ENCODE peak calls at places on chromosomes 13 and 19, in seven cellular contexts. One of them, this sample, is unnamed.
A peak's percentile ranks its signal among the peaks of the same experiment; 100 is the strongest.

GRCh38 chr19:16367269-16367683 is 42.6 kb downstream of the KLF2 start:
- DNase-seq in NCI-H345: no peak
- DNase-seq in T-helper 2 cell treated with Interferon-gamma antibody and Interleukin-4, amounts not matched to agents 5 μg/mL and 100 μg/mL, for 36 hours: peak; percentile 71
- DNase-seq in activated CD8-positive, alpha-beta T cell treated with anti-CD3 and anti-CD28 coated beads, Interleukin-2, amount 10 ng/mL, durations not matched to agents 7 days and 5 days: peak; percentile 92
- DNase-seq in naive thymus-derived CD8-positive, alpha-beta T cell: peak; percentile 46
- DNase-seq in brain microvascular endothelial cell: no peak
- DNase-seq in AML-193: peak; percentile 52
- DNase-seq in this sample: no peak

GRCh38 chr19:51799998-51800848 is 5.3 kb downstream of the FPR3 start:
- DNase-seq in brain microvascular endothelial cell: peak; percentile 56
- DNase-seq in AML-193: no peak
- DNase-seq in naive thymus-derived CD8-positive, alpha-beta T cell: no peak
- DNase-seq in T-helper 2 cell treated with Interferon-gamma antibody and Interleukin-4, amounts not matched to agents 5 μg/mL and 100 μg/mL, for 36 hours: no peak
- DNase-seq in NCI-H345: no peak
- DNase-seq in activated CD8-positive, alpha-beta T cell treated with anti-CD3 and anti-CD28 coated beads, Interleukin-2, amount 10 ng/mL, durations not matched to agents 7 days and 5 days: no peak
- DNase-seq in this sample: no peak

GRCh38 chr19:18464646-18465045 is 26.7 kb upstream of the ISYNA1 start:
- DNase-seq in activated CD8-positive, alpha-beta T cell treated with anti-CD3 and anti-CD28 coated beads, Interleukin-2, amount 10 ng/mL, durations not matched to agents 7 days and 5 days: no peak
- DNase-seq in brain microvascular endothelial cell: peak; percentile 82
- DNase-seq in AML-193: no peak
- DNase-seq in NCI-H345: peak; percentile 81
- DNase-seq in naive thymus-derived CD8-positive, alpha-beta T cell: no peak
- DNase-seq in T-helper 2 cell treated with Interferon-gamma antibody and Interleukin-4, amounts not matched to agents 5 μg/mL and 100 μg/mL, for 36 hours: no peak
- DNase-seq in this sample: no peak

GRCh38 chr19:5184930-5185329 is 155.7 kb downstream of the PTPRS start:
- DNase-seq in naive thymus-derived CD8-positive, alpha-beta T cell: no peak
- DNase-seq in activated CD8-positive, alpha-beta T cell treated with anti-CD3 and anti-CD28 coated beads, Interleukin-2, amount 10 ng/mL, durations not matched to agents 7 days and 5 days: no peak
- DNase-seq in AML-193: no peak
- DNase-seq in brain microvascular endothelial cell: no peak
- DNase-seq in T-helper 2 cell treated with Interferon-gamma antibody and Interleukin-4, amounts not matched to agents 5 μg/mL and 100 μg/mL, for 36 hours: no peak
- DNase-seq in NCI-H345: no peak
- DNase-seq in this sample: no peak

GRCh38 chr19:35963514-35963913 is 27.3 kb downstream of the LRFN3 start:
- DNase-seq in naive thymus-derived CD8-positive, alpha-beta T cell: no peak
- DNase-seq in AML-193: no peak
- DNase-seq in T-helper 2 cell treated with Interferon-gamma antibody and Interleukin-4, amounts not matched to agents 5 μg/mL and 100 μg/mL, for 36 hours: peak; percentile 39
- DNase-seq in activated CD8-positive, alpha-beta T cell treated with anti-CD3 and anti-CD28 coated beads, Interleukin-2, amount 10 ng/mL, durations not matched to agents 7 days and 5 days: peak; percentile 74
- DNase-seq in brain microvascular endothelial cell: peak; percentile 53
- DNase-seq in NCI-H345: no peak
- DNase-seq in this sample: peak; percentile 36

GRCh38 chr19:48660854-48661731 is 11.7 kb downstream of the NTN5 start:
- DNase-seq in NCI-H345: peak; percentile 32
- DNase-seq in brain microvascular endothelial cell: peak; percentile 88
- DNase-seq in naive thymus-derived CD8-positive, alpha-beta T cell: peak; percentile 69
- DNase-seq in T-helper 2 cell treated with Interferon-gamma antibody and Interleukin-4, amounts not matched to agents 5 μg/mL and 100 μg/mL, for 36 hours: peak; percentile 80
- DNase-seq in activated CD8-positive, alpha-beta T cell treated with anti-CD3 and anti-CD28 coated beads, Interleukin-2, amount 10 ng/mL, durations not matched to agents 7 days and 5 days: peak; percentile 90
- DNase-seq in AML-193: peak; percentile 85
- DNase-seq in this sample: peak; percentile 87

GRCh38 chr19:22517496-22518411 is 95.6 kb upstream of the ZNF98 start:
- DNase-seq in activated CD8-positive, alpha-beta T cell treated with anti-CD3 and anti-CD28 coated beads, Interleukin-2, amount 10 ng/mL, durations not matched to agents 7 days and 5 days: no peak
- DNase-seq in AML-193: no peak
- DNase-seq in NCI-H345: no peak
- DNase-seq in T-helper 2 cell treated with Interferon-gamma antibody and Interleukin-4, amounts not matched to agents 5 μg/mL and 100 μg/mL, for 36 hours: no peak
- DNase-seq in brain microvascular endothelial cell: no peak
- DNase-seq in naive thymus-derived CD8-positive, alpha-beta T cell: no peak
- DNase-seq in this sample: no peak

GRCh38 chr19:10283786-10284540 is 2.8 kb upstream of the ICAM4 start:
- DNase-seq in NCI-H345: no peak
- DNase-seq in brain microvascular endothelial cell: no peak
- DNase-seq in AML-193: no peak
- DNase-seq in T-helper 2 cell treated with Interferon-gamma antibody and Interleukin-4, amounts not matched to agents 5 μg/mL and 100 μg/mL, for 36 hours: no peak
- DNase-seq in activated CD8-positive, alpha-beta T cell treated with anti-CD3 and anti-CD28 coated beads, Interleukin-2, amount 10 ng/mL, durations not matched to agents 7 days and 5 days: no peak
- DNase-seq in naive thymus-derived CD8-positive, alpha-beta T cell: no peak
- DNase-seq in this sample: no peak

GRCh38 chr13:48653074-48654054 is at the start of gene CYSLTR2:
- DNase-seq in naive thymus-derived CD8-positive, alpha-beta T cell: peak; percentile 9
- DNase-seq in activated CD8-positive, alpha-beta T cell treated with anti-CD3 and anti-CD28 coated beads, Interleukin-2, amount 10 ng/mL, durations not matched to agents 7 days and 5 days: peak; percentile 48
- DNase-seq in AML-193: peak; percentile 70
- DNase-seq in NCI-H345: no peak
- DNase-seq in T-helper 2 cell treated with Interferon-gamma antibody and Interleukin-4, amounts not matched to agents 5 μg/mL and 100 μg/mL, for 36 hours: peak; percentile 33
- DNase-seq in brain microvascular endothelial cell: peak; percentile 34
- DNase-seq in this sample: no peak

GRCh38 chr13:65597839-65598818 is 1632.0 kb downstream of the PCDH9 start:
- DNase-seq in T-helper 2 cell treated with Interferon-gamma antibody and Interleukin-4, amounts not matched to agents 5 μg/mL and 100 μg/mL, for 36 hours: no peak
- DNase-seq in naive thymus-derived CD8-positive, alpha-beta T cell: no peak
- DNase-seq in AML-193: no peak
- DNase-seq in NCI-H345: no peak
- DNase-seq in brain microvascular endothelial cell: peak; percentile 53
- DNase-seq in activated CD8-positive, alpha-beta T cell treated with anti-CD3 and anti-CD28 coated beads, Interleukin-2, amount 10 ng/mL, durations not matched to agents 7 days and 5 days: no peak
- DNase-seq in this sample: peak; percentile 33

GRCh38 chr13:44240611-44241010 is 133.0 kb upstream of the SERP2 start:
- DNase-seq in activated CD8-positive, alpha-beta T cell treated with anti-CD3 and anti-CD28 coated beads, Interleukin-2, amount 10 ng/mL, durations not matched to agents 7 days and 5 days: no peak
- DNase-seq in AML-193: no peak
- DNase-seq in brain microvascular endothelial cell: no peak
- DNase-seq in NCI-H345: no peak
- DNase-seq in naive thymus-derived CD8-positive, alpha-beta T cell: no peak
- DNase-seq in T-helper 2 cell treated with Interferon-gamma antibody and Interleukin-4, amounts not matched to agents 5 μg/mL and 100 μg/mL, for 36 hours: no peak
- DNase-seq in this sample: no peak

GRCh38 chr19:50896591-50897190 is 14.5 kb downstream of the KLK4 start:
- DNase-seq in activated CD8-positive, alpha-beta T cell treated with anti-CD3 and anti-CD28 coated beads, Interleukin-2, amount 10 ng/mL, durations not matched to agents 7 days and 5 days: peak; percentile 33
- DNase-seq in naive thymus-derived CD8-positive, alpha-beta T cell: no peak
- DNase-seq in T-helper 2 cell treated with Interferon-gamma antibody and Interleukin-4, amounts not matched to agents 5 μg/mL and 100 μg/mL, for 36 hours: peak; percentile 41
- DNase-seq in NCI-H345: peak; percentile 64
- DNase-seq in AML-193: no peak
- DNase-seq in brain microvascular endothelial cell: peak; percentile 49
- DNase-seq in this sample: peak; percentile 75

GRCh38 chr19:45142728-45143115 is 18.1 kb downstream of the NKPD1 start:
- DNase-seq in activated CD8-positive, alpha-beta T cell treated with anti-CD3 and anti-CD28 coated beads, Interleukin-2, amount 10 ng/mL, durations not matched to agents 7 days and 5 days: no peak
- DNase-seq in T-helper 2 cell treated with Interferon-gamma antibody and Interleukin-4, amounts not matched to agents 5 μg/mL and 100 μg/mL, for 36 hours: no peak
- DNase-seq in AML-193: no peak
- DNase-seq in brain microvascular endothelial cell: no peak
- DNase-seq in naive thymus-derived CD8-positive, alpha-beta T cell: no peak
- DNase-seq in NCI-H345: no peak
- DNase-seq in this sample: no peak

GRCh38 chr13:98363326-98363725 is 186.3 kb upstream of the RNF113B start:
- DNase-seq in NCI-H345: no peak
- DNase-seq in brain microvascular endothelial cell: no peak
- DNase-seq in naive thymus-derived CD8-positive, alpha-beta T cell: no peak
- DNase-seq in AML-193: no peak
- DNase-seq in T-helper 2 cell treated with Interferon-gamma antibody and Interleukin-4, amounts not matched to agents 5 μg/mL and 100 μg/mL, for 36 hours: no peak
- DNase-seq in activated CD8-positive, alpha-beta T cell treated with anti-CD3 and anti-CD28 coated beads, Interleukin-2, amount 10 ng/mL, durations not matched to agents 7 days and 5 days: no peak
- DNase-seq in this sample: no peak

GRCh38 chr19:13707901-13708300 is 56.4 kb upstream of the MRI1 start:
- DNase-seq in NCI-H345: no peak
- DNase-seq in activated CD8-positive, alpha-beta T cell treated with anti-CD3 and anti-CD28 coated beads, Interleukin-2, amount 10 ng/mL, durations not matched to agents 7 days and 5 days: no peak
- DNase-seq in brain microvascular endothelial cell: no peak
- DNase-seq in naive thymus-derived CD8-positive, alpha-beta T cell: no peak
- DNase-seq in AML-193: no peak
- DNase-seq in T-helper 2 cell treated with Interferon-gamma antibody and Interleukin-4, amounts not matched to agents 5 μg/mL and 100 μg/mL, for 36 hours: no peak
- DNase-seq in this sample: no peak

GRCh38 chr19:55605207-55605636 is 225 bp upstream of the ZNF865 start:
- DNase-seq in AML-193: peak; percentile 81
- DNase-seq in activated CD8-positive, alpha-beta T cell treated with anti-CD3 and anti-CD28 coated beads, Interleukin-2, amount 10 ng/mL, durations not matched to agents 7 days and 5 days: peak; percentile 99
- DNase-seq in NCI-H345: peak; percentile 96
- DNase-seq in naive thymus-derived CD8-positive, alpha-beta T cell: peak; percentile 97
- DNase-seq in brain microvascular endothelial cell: peak; percentile 98
- DNase-seq in T-helper 2 cell treated with Interferon-gamma antibody and Interleukin-4, amounts not matched to agents 5 μg/mL and 100 μg/mL, for 36 hours: peak; percentile 100
- DNase-seq in this sample: peak; percentile 94

GRCh38 chr19:1243768-1244692 is 2.5 kb downstream of the ATP5F1D start:
- DNase-seq in NCI-H345: peak; percentile 56
- DNase-seq in AML-193: peak; percentile 52
- DNase-seq in activated CD8-positive, alpha-beta T cell treated with anti-CD3 and anti-CD28 coated beads, Interleukin-2, amount 10 ng/mL, durations not matched to agents 7 days and 5 days: peak; percentile 90
- DNase-seq in brain microvascular endothelial cell: peak; percentile 65
- DNase-seq in naive thymus-derived CD8-positive, alpha-beta T cell: peak; percentile 84
- DNase-seq in T-helper 2 cell treated with Interferon-gamma antibody and Interleukin-4, amounts not matched to agents 5 μg/mL and 100 μg/mL, for 36 hours: peak; percentile 76
- DNase-seq in this sample: peak; percentile 63

This sample was measured in kidney glomerular epithelial cell.